ENCODE peak calls at places on chromosomes 6 and 20, in ten cellular contexts. U is neural progenitor cell, E is fibroblast of the aortic adventitia, I is colonic mucosa, K is IMR-90, P is neural crest cell, W is choroid plexus epithelial cell, Y is ovary, J is fibroblast of villous mesenchyme, C is GM12864. T is an unnamed sample.
A peak's percentile ranks its signal among the peaks of the same experiment; 100 is the strongest.

GRCh38 chr6:113980937-113981554 is 10.1 kb upstream of the HDAC2 start:
- DNase-seq in U (peak; percentile 70), E (peak; percentile 27), I (no peak), K (peak; percentile 31), P (peak; percentile 12), W (peak; percentile 56), Y (no peak), J (no peak), C (no peak), T (peak; percentile 20)

GRCh38 chr20:56465997-56466396 is 2.4 kb upstream of the RTF2 start:
- DNase-seq in U (no peak), E (no peak), I (no peak), K (no peak), P (no peak), W (no peak), Y (no peak), J (no peak), C (peak; percentile 30), T (peak; percentile 53)

GRCh38 chr6:143055213-143055612 is 5.5 kb upstream of the AIG1 start:
- DNase-seq in U (no peak), E (no peak), I (no peak), K (no peak), P (no peak), W (no peak), Y (no peak), J (no peak), C (no peak), T (no peak)

GRCh38 chr6:37259191-37259590 is 1.2 kb upstream of the TMEM217 start:
- DNase-seq in U (no peak), E (peak; percentile 31), I (no peak), K (peak; percentile 50), P (no peak), W (peak; percentile 45), Y (no peak), J (no peak), C (no peak), T (no peak)

GRCh38 chr6:131765081-131765852 is 42.6 kb upstream of the ENPP1 start:
- DNase-seq in U (peak; percentile 3), E (peak; percentile 55), I (no peak), K (peak; percentile 74), P (no peak), W (peak; percentile 81), Y (no peak), J (peak; percentile 72), C (no peak), T (no peak)

GRCh38 chr6:15872252-15873103 is 209.7 kb upstream of the DTNBP1 start:
- DNase-seq in U (no peak), E (no peak), I (no peak), K (no peak), P (no peak), W (peak; percentile 63), Y (no peak), J (peak; percentile 94), C (no peak), T (no peak)

GRCh38 chr20:33165416-33166055 is 2.4 kb upstream of the BPIFA2 start:
- DNase-seq in U (no peak), E (no peak), I (no peak), K (no peak), P (no peak), W (no peak), Y (no peak), J (no peak), C (no peak), T (no peak)

GRCh38 chr6:106442351-106442750 is 81.8 kb downstream of the CRYBG1 start:
- DNase-seq in U (no peak), E (no peak), I (no peak), K (no peak), P (no peak), W (no peak), Y (no peak), J (no peak), C (no peak), T (no peak)

GRCh38 chr6:215335-216034 is 76.8 kb upstream of the DUSP22 start:
- DNase-seq in U (no peak), E (peak; percentile 24), I (no peak), K (peak; percentile 39), P (no peak), W (no peak), Y (no peak), J (no peak), C (no peak), T (no peak)

GRCh38 chr6:136923954-136924291 is 1.8 kb downstream of the SLC35D3 start:
- DNase-seq in U (no peak), E (no peak), I (no peak), K (no peak), P (no peak), W (no peak), Y (no peak), J (no peak), C (no peak), T (no peak)

GRCh38 chr20:53981752-53982437 is 88.5 kb downstream of the BCAS1 start:
- DNase-seq in U (no peak), E (no peak), I (no peak), K (no peak), P (no peak), W (no peak), Y (no peak), J (no peak), C (no peak), T (peak; percentile 18)

GRCh38 chr6:134117409-134117808 is 65.0 kb upstream of the SLC2A12 start:
- DNase-seq in U (peak; percentile 4), E (no peak), I (no peak), K (peak; percentile 59), P (no peak), W (peak; percentile 38), Y (no peak), J (no peak), C (no peak), T (no peak)

GRCh38 chr6:112298816-112299281 is 44.5 kb upstream of the LAMA4 start:
- DNase-seq in U (no peak), E (peak; percentile 89), I (no peak), K (peak; percentile 94), P (no peak), W (peak; percentile 89), Y (no peak), J (peak; percentile 67), C (no peak), T (no peak)

GRCh38 chr6:7051780-7052440 is 55.9 kb upstream of the RREB1 start:
- DNase-seq in U (peak; percentile 78), E (no peak), I (peak; percentile 73), K (no peak), P (peak; percentile 25), W (peak; percentile 56), Y (peak; percentile 59), J (no peak), C (no peak), T (peak; percentile 79)

GRCh38 chr20:25222461-25223178 is 25.3 kb upstream of the PYGB start:
- DNase-seq in U (no peak), E (no peak), I (no peak), K (no peak), P (no peak), W (peak; percentile 34), Y (no peak), J (no peak), C (no peak), T (no peak)

GRCh38 chr20:25224941-25225340 is 22.9 kb upstream of the PYGB start:
- DNase-seq in U (no peak), E (no peak), I (no peak), K (no peak), P (no peak), W (no peak), Y (no peak), J (no peak), C (no peak), T (no peak)

GRCh38 chr20:25223765-25224720 is 23.8 kb upstream of the PYGB start:
- DNase-seq in U (no peak), E (no peak), I (no peak), K (no peak), P (no peak), W (no peak), Y (no peak), J (no peak), C (no peak), T (no peak)

GRCh38 chr20:25221592-25222460 is 26.1 kb upstream of the PYGB start:
- DNase-seq in U (no peak), E (no peak), I (no peak), K (no peak), P (no peak), W (no peak), Y (no peak), J (no peak), C (no peak), T (no peak)

GRCh38 chr20:25223179-25223661 is 24.7 kb upstream of the PYGB start:
- DNase-seq in U (peak; percentile 57), E (peak; percentile 74), I (peak; percentile 73), K (peak; percentile 97), P (no peak), W (peak; percentile 96), Y (no peak), J (peak; percentile 94), C (no peak), T (no peak)
- TF ChIP-seq CTCF in U (no peak), E (no peak), I (peak; percentile 16), K (peak; percentile 35), P (no peak), W (peak; percentile 17), Y (no peak), J (peak; percentile 42), C (no peak), T (no peak)

DNA sequence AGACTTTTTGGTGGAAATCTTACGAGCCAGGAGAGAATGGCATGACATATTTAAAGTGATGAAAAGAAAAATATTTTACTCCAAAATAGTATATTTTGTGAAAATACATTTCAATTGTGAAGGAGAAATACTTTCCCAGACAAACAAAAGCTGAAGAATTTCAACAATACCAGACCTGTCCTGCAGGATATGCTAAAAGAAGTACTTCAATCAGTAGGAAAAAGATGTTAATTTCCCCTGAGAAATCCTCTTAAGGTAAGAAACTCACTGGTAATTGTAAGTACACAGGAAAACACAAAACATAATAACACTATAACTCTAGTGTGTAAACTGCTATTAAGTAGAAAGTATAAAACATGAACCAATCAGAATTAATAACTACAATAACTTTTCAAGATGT is 341.8 kb upstream of the GJE1 start:
- DNase-seq in U (no peak), E (no peak), I (no peak), K (no peak), P (no peak), W (no peak), Y (no peak), J (no peak), C (no peak), T (no peak)
- TF ChIP-seq CTCF in U (no peak), E (no peak), I (no peak), K (no peak), P (peak; percentile 36), W (no peak), Y (no peak), J (no peak), C (no peak), T (no peak)

GRCh38 chr6:86192123-86192522 is 549.4 kb upstream of the SYNCRIP start:
- DNase-seq in U (peak; percentile 31), E (peak; percentile 1), I (no peak), K (no peak), P (no peak), W (peak; percentile 6), Y (no peak), J (no peak), C (no peak), T (no peak)
- TF ChIP-seq CTCF in U (peak; percentile 52), E (no peak), I (peak; percentile 15), K (peak; percentile 23), P (peak; percentile 59), W (peak; percentile 16), Y (no peak), J (peak; percentile 15), C (peak; percentile 50), T (no peak)

GRCh38 chr6:165390475-165390874 is 81.1 kb upstream of the C6orf118 start:
- DNase-seq in U (peak; percentile 4), E (no peak), I (no peak), K (no peak), P (no peak), W (no peak), Y (no peak), J (no peak), C (no peak), T (no peak)

GRCh38 chr6:165389534-165389933 is 80.1 kb upstream of the C6orf118 start:
- DNase-seq in U (no peak), E (no peak), I (no peak), K (no peak), P (no peak), W (no peak), Y (no peak), J (no peak), C (no peak), T (no peak)
- TF ChIP-seq CTCF in U (no peak), E (no peak), I (no peak), K (no peak), P (no peak), W (no peak), Y (no peak), J (no peak), C (no peak), T (no peak)